ENCODE peak calls at places on chromosomes 4 and X, in five cellular contexts. G is H4, H is lung microvascular endothelial cell, S is DMS153, B is uterus. R is an unnamed sample.

GRCh38 chr4:73902038-73902637 is 32.9 kb downstream of the CXCL1 start:
- DNase-seq in S (no peak), B (no peak), H (no peak), G (no peak), R (no peak)

GRCh38 chr4:56313132-56313531 is 74.2 kb downstream of the AASDH start:
- DNase-seq in G (no peak), S (no peak), H (no peak), B (no peak), R (no peak)

GRCh38 chrX:123803331-123803983 is 56.4 kb upstream of the XIAP start:
- DNase-seq in H (peak), G (peak), S (peak), B (no peak), R (no peak)

GRCh38 chrX:121256653-121257052 is 209.2 kb downstream of the GLUD2 start:
- DNase-seq in G (no peak), H (no peak), S (no peak), B (no peak), R (no peak)

GRCh38 chrX:110966839-110967238 is 129.2 kb upstream of the PAK3 start:
- DNase-seq in B (no peak), H (no peak), G (no peak), S (no peak), R (no peak)

GRCh38 chr4:109294006-109294405 is 8.5 kb downstream of the COL25A1 start:
- DNase-seq in S (no peak), H (no peak), G (peak), B (no peak), R (no peak)

GRCh38 chrX:39946822-39947221 is 150.9 kb downstream of the BCOR start:
- DNase-seq in G (peak), B (no peak), H (peak), S (no peak), R (no peak)

GRCh38 chr4:151436093-151436518 is 27.1 kb downstream of the FHIP1A start:
- DNase-seq in B (no peak), G (peak), H (no peak), S (no peak), R (no peak)

GRCh38 chrX:68254738-68255645 is 178.3 kb downstream of the OPHN1 start:
- DNase-seq in H (no peak), G (no peak), S (no peak), B (no peak), R (no peak)

GRCh38 chrX:134287356-134287755 is 50.4 kb downstream of the CCDC160 start:
- DNase-seq in H (no peak), G (no peak), B (no peak), S (no peak), R (no peak)

GRCh38 chrX:153913211-153913610 is 8.7 kb downstream of the AVPR2 start:
- DNase-seq in B (no peak), S (no peak), H (no peak), G (no peak), R (no peak)

GRCh38 chr4:66688674-66689073 is 856.6 kb downstream of the CENPC start:
- DNase-seq in B (no peak), S (peak), H (peak), G (peak), R (no peak)

GRCh38 chr4:83010111-83010521 is 507 bp downstream of the LIN54 start:
- DNase-seq in B (no peak), S (no peak), H (peak), G (no peak), R (no peak)

GRCh38 chr4:7254736-7255487 is 62.6 kb downstream of the SORCS2 start:
- DNase-seq in G (no peak), H (no peak), S (no peak), B (no peak), R (no peak)

GRCh38 chr4:186726440-186727148 is 2.9 kb upstream of the FAT1 start:
- DNase-seq in G (peak), H (peak), B (peak), S (peak), R (peak)

GRCh38 chr4:140359571-140360427 is 13.6 kb upstream of the SCOC start:
- DNase-seq in B (peak), G (peak), H (peak), S (peak), R (peak)

GRCh38 chr4:40850496-40850895 is 100.7 kb downstream of the NSUN7 start:
- DNase-seq in B (no peak), S (no peak), G (no peak), H (no peak), R (no peak)

GRCh38 chr4:83252782-83253405 is 31.7 kb downstream of the COQ2 start:
- DNase-seq in H (peak), G (peak), B (peak), S (peak), R (no peak)

GRCh38 chr4:161522031-161522430 is 641.8 kb downstream of the FSTL5 start:
- DNase-seq in H (no peak), S (no peak), B (no peak), G (no peak), R (no peak)

GRCh38 chrX:40300286-40300890 is 202.6 kb upstream of the BCOR start:
- DNase-seq in S (no peak), H (no peak), B (no peak), G (no peak), R (no peak)

GRCh38 chrX:150503898-150504219 is 64.6 kb upstream of the MTM1 start:
- DNase-seq in S (peak), G (no peak), H (no peak), B (no peak), R (no peak)